ENCODE peak calls at places on chromosomes 1 and 21, in nine cellular contexts. L, V, E, U, C, B, I, T and A are unnamed samples. For H3K36me3, the result is how much of the 10 kb centered on the place peaks cover.

GRCh38 chr1:29284961-29285560 is 48.7 kb downstream of the PTPRU start:
- DNase-seq in L (peak), V (no peak), E (no peak), U (no peak), C (no peak), B (no peak), I (no peak), T (no peak), A (no peak)

GRCh38 chr21:46110499-46111192 is 12.7 kb downstream of the COL6A2 start:
- DNase-seq in L (peak), V (no peak), E (peak), U (no peak), C (peak), B (no peak), I (peak), T (peak), A (no peak)

GRCh38 chr1:173509797-173510196 is 32.7 kb downstream of the PRDX6 start:
- DNase-seq in L (no peak), V (no peak), E (no peak), U (no peak), C (no peak), B (no peak), I (no peak), T (no peak), A (no peak)

GRCh38 chr1:46421739-46422138 is 27.6 kb downstream of the FAAH start:
- DNase-seq in L (peak), V (no peak), E (no peak), U (no peak), C (no peak), B (no peak), I (no peak), T (no peak), A (no peak)

GRCh38 chr1:110682898-110683297 is 8.2 kb upstream of the KCNA3 start:
- DNase-seq in L (no peak), V (no peak), E (no peak), U (no peak), C (no peak), B (no peak), I (no peak), T (no peak), A (no peak)

GRCh38 chr1:20530901-20531300 is 21.5 kb upstream of the FAM43B start:
- DNase-seq in L (no peak), V (no peak), E (no peak), U (no peak), C (no peak), B (no peak), I (no peak), T (no peak), A (no peak)

GRCh38 chr1:59249738-59250137 is 47.2 kb upstream of the FGGY start:
- DNase-seq in L (no peak), V (no peak), E (no peak), U (no peak), C (no peak), B (no peak), I (no peak), T (no peak), A (no peak)

GRCh38 chr1:157357111-157357510 is 195.2 kb downstream of the FCRL5 start:
- DNase-seq in L (no peak), V (no peak), E (no peak), U (no peak), C (no peak), B (no peak), I (peak), T (no peak), A (no peak)

GRCh38 chr21:25176637-25177412 is 430.5 kb downstream of the MRPL39 start:
- DNase-seq in L (no peak), V (no peak), E (no peak), U (no peak), C (no peak), B (no peak), I (no peak), T (no peak), A (no peak)

GRCh38 chr1:218521414-218522169 is 176.5 kb downstream of the TGFB2 start:
- DNase-seq in L (no peak), V (peak), E (no peak), U (no peak), C (peak), B (peak), I (peak), T (peak), A (no peak)

GRCh38 chr1:47424336-47424982 is 8.4 kb downstream of the FOXE3 start:
- DNase-seq in L (peak), V (peak), E (no peak), U (peak), C (no peak), B (peak), I (no peak), T (no peak), A (no peak)

GRCh38 chr1:93448983-93449805 is 1.3 kb downstream of the FNBP1L start:
- DNase-seq in L (peak), V (peak), E (peak), U (no peak), C (peak), B (peak), I (no peak), T (no peak), A (no peak)

GRCh38 chr1:18132707-18133066 is 25.1 kb downstream of the IGSF21 start:
- DNase-seq in L (no peak), V (peak), E (no peak), U (no peak), C (no peak), B (no peak), I (no peak), T (no peak), A (no peak)

GRCh38 chr1:234778215-234779159 is 168.5 kb upstream of the IRF2BP2 start:
- DNase-seq in L (peak), V (peak), E (peak), U (no peak), C (no peak), B (no peak), I (peak), T (peak), A (no peak)

GRCh38 chr1:67743072-67743725 is 58.2 kb downstream of the GADD45A start:
- DNase-seq in L (no peak), V (no peak), E (no peak), U (no peak), C (no peak), B (no peak), I (no peak), T (no peak), A (no peak)
- H3K4me3 ChIP-seq in L (no peak), V (no peak), E (no peak), U (no peak), C (no peak), B (no peak), I (no peak), T (no peak), A (no peak)

GRCh38 chr1:31642897-31643296 is 1.8 kb downstream of the PEF1 start:
- DNase-seq in L (no peak), V (no peak), E (no peak), U (no peak), C (no peak), B (no peak), I (no peak), T (no peak), A (no peak)

GRCh38 chr1:31646259-31646960 is 1.7 kb upstream of the PEF1 start:
- DNase-seq in L (no peak), V (no peak), E (no peak), U (no peak), C (no peak), B (no peak), I (no peak), T (no peak), A (no peak)

GRCh38 chr1:31645274-31645568 is 545 bp upstream of the PEF1 start:
- DNase-seq in L (no peak), V (no peak), E (no peak), U (no peak), C (no peak), B (no peak), I (no peak), T (no peak), A (no peak)

GRCh38 chr1:31643976-31644559 is 608 bp downstream of the PEF1 start:
- DNase-seq in L (peak), V (no peak), E (peak), U (no peak), C (no peak), B (no peak), I (no peak), T (no peak), A (no peak)

GRCh38 chr1:31644560-31645273 is at the start of gene PEF1:
- DNase-seq in L (peak), V (peak), E (peak), U (peak), C (peak), B (peak), I (peak), T (peak), A (peak)
- H3K36me3 ChIP-seq in L (under half), V (under half), E (under half), U (under half), C (under half), B (under half), I (under half), T (under half), A (under half)

GRCh38 chr1:26162220-26162703 is 3.4 kb downstream of the FAM110D start:
- DNase-seq in L (peak), V (no peak), E (no peak), U (no peak), C (no peak), B (no peak), I (no peak), T (no peak), A (no peak)

GRCh38 chr1:26163684-26164035 is 4.8 kb downstream of the FAM110D start:
- DNase-seq in L (peak), V (no peak), E (no peak), U (no peak), C (no peak), B (no peak), I (no peak), T (no peak), A (no peak)

GRCh38 chr1:26160527-26161407 is 1.9 kb downstream of the FAM110D start:
- DNase-seq in L (peak), V (no peak), E (no peak), U (no peak), C (no peak), B (no peak), I (no peak), T (no peak), A (no peak)

GRCh38 chr1:26159113-26160039 is 497 bp downstream of the FAM110D start:
- DNase-seq in L (peak), V (no peak), E (no peak), U (no peak), C (no peak), B (no peak), I (peak), T (no peak), A (no peak)

GRCh38 chr1:26161408-26162219 is 2.7 kb downstream of the FAM110D start:
- DNase-seq in L (peak), V (peak), E (no peak), U (no peak), C (peak), B (no peak), I (peak), T (peak), A (no peak)
- TF ChIP-seq CTCF in L (no peak), V (peak), E (no peak), U (no peak), C (peak), B (peak), I (no peak), T (no peak), A (no peak)

GRCh38 chr1:2432519-2432918 is 20.2 kb upstream of the PEX10 start:
- DNase-seq in L (no peak), V (peak), E (no peak), U (no peak), C (no peak), B (no peak), I (no peak), T (no peak), A (no peak)

GRCh38 chr1:2429780-2430591 is 17.6 kb upstream of the PEX10 start:
- DNase-seq in L (peak), V (no peak), E (no peak), U (no peak), C (no peak), B (no peak), I (no peak), T (no peak), A (no peak)

GRCh38 chr1:2431503-2431902 is 19.1 kb upstream of the PEX10 start:
- DNase-seq in L (no peak), V (no peak), E (no peak), U (no peak), C (no peak), B (no peak), I (no peak), T (no peak), A (no peak)

GRCh38 chr1:2431095-2431494 is 18.7 kb upstream of the PEX10 start:
- DNase-seq in L (peak), V (no peak), E (no peak), U (no peak), C (no peak), B (no peak), I (no peak), T (no peak), A (no peak)

DNA sequence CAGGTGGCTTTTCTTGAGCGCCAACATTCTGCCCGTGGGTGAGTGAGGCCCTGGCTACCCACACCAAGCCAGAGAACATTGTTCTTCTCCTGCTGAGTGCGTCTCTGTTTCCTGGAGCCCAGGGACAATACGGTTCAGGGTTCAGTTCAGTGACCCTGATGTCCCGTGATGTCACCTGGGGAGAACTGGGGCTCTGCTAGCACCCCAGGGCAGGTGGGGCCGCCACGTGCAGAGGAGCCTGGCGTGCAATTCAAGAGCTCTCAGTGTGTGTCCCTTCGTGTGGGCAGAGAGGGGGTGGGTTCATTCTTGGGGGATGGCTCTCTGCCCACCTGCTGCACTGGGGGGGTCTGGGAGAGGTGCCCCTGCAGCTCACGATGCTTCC is 18.2 kb upstream of the PEX10 start:
- DNase-seq in L (peak), V (no peak), E (no peak), U (no peak), C (no peak), B (no peak), I (no peak), T (no peak), A (no peak)
- H3K4me3 ChIP-seq in L (no peak), V (no peak), E (no peak), U (no peak), C (no peak), B (no peak), I (no peak), T (no peak), A (no peak)

GRCh38 chr1:238029126-238029525 is 138.4 kb upstream of the ZP4 start:
- DNase-seq in L (no peak), V (no peak), E (no peak), U (no peak), C (no peak), B (no peak), I (no peak), T (no peak), A (peak)

GRCh38 chr1:238023137-238023536 is 132.4 kb upstream of the ZP4 start:
- DNase-seq in L (no peak), V (no peak), E (no peak), U (no peak), C (no peak), B (no peak), I (no peak), T (no peak), A (no peak)

GRCh38 chr1:238027366-238027765 is 136.6 kb upstream of the ZP4 start:
- DNase-seq in L (no peak), V (no peak), E (no peak), U (no peak), C (no peak), B (no peak), I (no peak), T (no peak), A (no peak)
- H3K36me3 ChIP-seq in L (under half), V (under half), E (under half), U (under half), C (under half), B (under half), I (under half), T (under half), A (under half)

GRCh38 chr1:215517441-215517891 is 49.6 kb upstream of the KCTD3 start:
- DNase-seq in L (peak), V (peak), E (no peak), U (peak), C (no peak), B (no peak), I (no peak), T (no peak), A (no peak)
- TF ChIP-seq CTCF in L (peak), V (peak), E (no peak), U (peak), C (no peak), B (no peak), I (no peak), T (no peak), A (peak)

DNA sequence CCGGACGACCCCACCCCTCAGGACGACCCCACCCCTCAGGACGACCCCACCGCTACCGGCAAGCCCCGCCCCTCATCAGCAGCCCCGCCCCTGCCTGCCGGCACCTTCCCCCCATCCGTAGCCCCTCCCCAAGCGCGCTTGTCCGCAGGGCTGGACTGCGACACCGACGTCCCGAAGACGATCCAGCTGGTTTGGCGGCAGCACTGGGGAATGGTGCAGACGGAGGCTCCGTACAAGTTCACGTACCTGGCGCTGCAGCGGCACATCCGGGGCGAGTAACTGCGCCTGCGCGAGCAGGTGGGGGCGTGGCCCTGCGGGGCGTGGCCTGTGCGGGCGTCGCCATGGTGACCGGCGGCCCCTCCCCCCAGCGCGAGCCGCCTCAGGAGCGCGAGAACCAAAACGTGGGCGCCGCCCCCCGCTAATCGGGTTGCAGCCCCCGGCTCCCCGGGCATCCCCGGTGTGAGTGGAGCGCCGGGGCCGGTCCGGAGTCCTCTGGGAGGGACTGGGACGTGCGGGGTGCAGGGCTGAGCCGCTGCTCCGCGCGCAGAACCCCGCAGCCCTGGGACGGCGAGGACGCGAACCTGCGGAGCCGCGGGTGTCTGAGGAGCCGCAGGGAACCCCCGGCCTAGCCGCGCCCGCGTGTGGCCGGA is 4.9 kb downstream of the RNF223 start:
- DNase-seq in L (peak), V (peak), E (peak), U (peak), C (peak), B (peak), I (peak), T (peak), A (no peak)
- H3K4me3 ChIP-seq in L (peak), V (peak), E (peak), U (peak), C (peak), B (peak), I (peak), T (peak), A (peak)

DNA sequence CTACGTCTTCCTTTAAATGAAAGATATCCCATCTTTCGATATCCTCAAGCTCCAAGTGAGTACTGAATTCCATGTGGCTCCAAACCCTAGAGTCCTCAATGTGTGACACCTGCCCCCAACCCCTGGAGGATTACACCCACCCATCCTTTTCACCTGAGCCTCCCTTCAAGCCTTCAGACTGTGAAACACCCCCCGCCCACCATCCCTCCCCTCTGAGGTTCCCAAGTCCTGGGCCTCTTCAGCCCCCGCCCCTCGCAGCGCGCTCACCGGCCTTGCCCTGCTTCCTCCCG is 430 bp downstream of the PYGO2 start:
- DNase-seq in L (no peak), V (no peak), E (no peak), U (no peak), C (no peak), B (peak), I (no peak), T (no peak), A (no peak)
- H3K36me3 ChIP-seq in L (half or more), V (under half), E (under half), U (under half), C (under half), B (under half), I (half or more), T (half or more), A (under half)

GRCh38 chr1:101298663-101299062 is 61.8 kb downstream of the S1PR1 start:
- DNase-seq in L (no peak), V (no peak), E (no peak), U (no peak), C (no peak), B (no peak), I (no peak), T (no peak), A (no peak)
- TF ChIP-seq CTCF in L (no peak), V (no peak), E (no peak), U (no peak), C (no peak), B (no peak), I (no peak), T (no peak), A (no peak)